ENCODE peak calls at places on chromosomes 11 and 22, in ten cellular contexts. V, H, W, S, M, E, Y, A, N and T are unnamed samples. For H3K4me1, the result is how much of the 10 kb centered on the place peaks cover.

GRCh38 chr11:7449196-7449840 is 36.0 kb upstream of the OLFML1 start:
- DNase-seq in V (peak), A (no peak), Y (no peak), W (peak), S (no peak), M (no peak), E (no peak), H (no peak), N (no peak), T (no peak)

GRCh38 chr11:66188580-66188979 is 79.9 kb upstream of the RAB1B start:
- DNase-seq in V (no peak), M (no peak), E (no peak), Y (no peak), W (no peak), H (no peak), N (no peak), A (no peak), S (no peak), T (no peak)

GRCh38 chr11:41622707-41623359 is 163.4 kb upstream of the LRRC4C start:
- DNase-seq in H (peak), W (no peak), M (no peak), Y (no peak), V (no peak), A (no peak), N (no peak), E (no peak), S (no peak), T (no peak)

GRCh38 chr11:17974246-17974645 is 38.6 kb downstream of the SERGEF start:
- DNase-seq in W (no peak), H (no peak), S (no peak), E (no peak), A (no peak), M (no peak), N (no peak), V (no peak), Y (no peak), T (no peak)

GRCh38 chr22:44861245-44861644 is 108.9 kb downstream of the ARHGAP8 start:
- DNase-seq in M (no peak), H (no peak), E (no peak), A (no peak), W (no peak), S (no peak), Y (no peak), N (no peak), V (no peak), T (no peak)

GRCh38 chr11:58513747-58514367 is 6.0 kb upstream of the OR5B21 start:
- DNase-seq in N (no peak), W (peak), H (no peak), E (no peak), M (peak), Y (no peak), S (no peak), V (peak), A (no peak), T (no peak)

GRCh38 chr11:121032546-121032945 is 8.6 kb downstream of the TBCEL start:
- DNase-seq in Y (no peak), A (no peak), M (no peak), N (no peak), E (no peak), W (no peak), V (no peak), S (no peak), H (no peak), T (no peak)

GRCh38 chr11:109071712-109072524 is 350.1 kb upstream of the C11orf87 start:
- DNase-seq in S (no peak), M (no peak), N (peak), E (no peak), V (peak), W (no peak), A (no peak), Y (no peak), H (no peak), T (no peak)

GRCh38 chr11:2968501-2968900 is 23.6 kb downstream of the NAP1L4 start:
- DNase-seq in Y (no peak), H (no peak), W (no peak), S (no peak), M (no peak), V (no peak), A (no peak), E (no peak), N (no peak), T (no peak)

GRCh38 chr11:50178732-50179131 is 146.1 kb downstream of the OR4C45 start:
- DNase-seq in W (no peak), H (no peak), V (no peak), A (no peak), S (no peak), N (no peak), E (no peak), Y (no peak), M (no peak), T (no peak)

GRCh38 chr22:22901578-22902218 is 14.1 kb downstream of the IGLL5 start:
- DNase-seq in A (no peak), H (peak), V (no peak), W (no peak), N (no peak), S (no peak), M (no peak), E (no peak), Y (no peak), T (peak)
- H3K4me1 ChIP-seq in A (under half), H (under half), V (under half), W (under half), N (under half), S (under half), M (half or more), E (under half), Y (under half), T (under half)

GRCh38 chr11:84780689-84781293 is 846.4 kb downstream of the DLG2 start:
- DNase-seq in E (no peak), Y (no peak), S (no peak), M (peak), V (no peak), W (no peak), N (no peak), H (no peak), A (no peak), T (no peak)
- H3K4me1 ChIP-seq in E (under half), Y (under half), S (under half), M (under half), V (under half), W (under half), N (under half), H (under half), A (under half), T (under half)

GRCh38 chr11:117885777-117886176 is 9.3 kb upstream of the FXYD6 start:
- DNase-seq in H (no peak), M (no peak), S (no peak), V (no peak), Y (no peak), N (peak), A (no peak), W (peak), E (no peak), T (no peak)

GRCh38 chr11:117892651-117893050 is 16.2 kb upstream of the FXYD6 start:
- DNase-seq in A (no peak), W (no peak), Y (no peak), M (no peak), E (no peak), N (no peak), V (no peak), S (no peak), H (no peak), T (no peak)

GRCh38 chr11:117884994-117885393 is 8.5 kb upstream of the FXYD6 start:
- DNase-seq in M (no peak), W (no peak), A (no peak), H (no peak), V (no peak), E (no peak), S (no peak), N (no peak), Y (no peak), T (no peak)

GRCh38 chr11:117887431-117888139 is 11.1 kb upstream of the FXYD6 start:
- DNase-seq in S (no peak), A (no peak), Y (no peak), W (no peak), N (no peak), M (no peak), E (no peak), V (no peak), H (no peak), T (no peak)

GRCh38 chr11:117888140-117888561 is 11.7 kb upstream of the FXYD6 start:
- DNase-seq in S (no peak), Y (no peak), A (no peak), E (no peak), V (peak), M (no peak), H (no peak), N (no peak), W (no peak), T (no peak)
- H3K4me1 ChIP-seq in S (under half), Y (under half), A (under half), E (under half), V (under half), M (under half), H (under half), N (under half), W (under half), T (under half)

GRCh38 chr11:122656631-122657101 is 1.1 kb downstream of the UBASH3B start:
- DNase-seq in V (peak), A (peak), W (peak), E (peak), N (peak), H (peak), S (no peak), Y (peak), M (peak), T (peak)
- H3K4me1 ChIP-seq in V (under half), A (under half), W (under half), E (under half), N (under half), H (under half), S (under half), Y (under half), M (half or more), T (half or more)

GRCh38 chr11:70079691-70080090 is 1.6 kb downstream of the ANO1 start:
- DNase-seq in W (no peak), H (peak), N (no peak), A (no peak), M (no peak), E (no peak), Y (no peak), S (no peak), V (no peak), T (peak)
- H3K4me1 ChIP-seq in W (under half), H (under half), N (under half), A (under half), M (under half), E (under half), Y (under half), S (under half), V (under half), T (under half)